ENCODE peak calls at places on chromosomes 7 and 10, in nine cellular contexts. A is CD8-positive, alpha-beta T cell; H is A673; Q is BE2C; U is left ventricle myocardium inferior; T is heart right ventricle; V is IMR-90; N is heart left ventricle; Y is cardiac muscle cell. C is an unnamed sample. For H3K36me3 and H3K27me3, the result is how much of the 10 kb centered on the place peaks cover.

GRCh38 chr7:129295015-129295423 is 70.2 kb downstream of the AHCYL2 start:
- DNase-seq in N (no peak), V (peak), A (no peak), Q (peak), U (no peak), T (no peak), Y (no peak), H (peak), C (no peak)

GRCh38 chr10:28077889-28078288 is 79.0 kb upstream of the ODAD2 start:
- DNase-seq in Y (no peak), N (no peak), U (no peak), V (peak), A (no peak), T (no peak), H (no peak), Q (no peak), C (no peak)

GRCh38 chr10:22252286-22252800 is 34.5 kb upstream of the EBLN1 start:
- DNase-seq in V (no peak), H (peak), Y (peak), A (peak), N (peak), U (peak), Q (peak), T (peak), C (peak)

GRCh38 chr10:100182281-100182680 is 3.5 kb downstream of the ERLIN1 start:
- DNase-seq in A (no peak), N (no peak), H (peak), T (no peak), V (no peak), U (no peak), Y (no peak), Q (no peak), C (no peak)

GRCh38 chr10:7260912-7261700 is 149.7 kb downstream of the SFMBT2 start:
- DNase-seq in A (no peak), Y (no peak), T (no peak), N (no peak), H (no peak), U (no peak), V (peak), Q (no peak), C (no peak)

GRCh38 chr10:28677889-28678686 is 767 bp downstream of the BAMBI start:
- DNase-seq in U (peak), N (no peak), T (peak), V (peak), A (peak), Q (peak), Y (no peak), H (peak), C (peak)

GRCh38 chr7:118858651-118859149 is 634.2 kb downstream of the ANKRD7 start:
- DNase-seq in U (no peak), N (no peak), H (no peak), Y (no peak), Q (no peak), V (no peak), A (no peak), T (no peak), C (peak)

GRCh38 chr10:52250562-52250961 is 63.5 kb upstream of the DKK1 start:
- DNase-seq in N (no peak), Y (no peak), H (no peak), Q (no peak), A (no peak), V (peak), U (no peak), T (no peak), C (no peak)

GRCh38 chr10:5643356-5643755 is 23.0 kb downstream of the ASB13 start:
- DNase-seq in T (no peak), A (no peak), N (no peak), H (no peak), V (no peak), Q (no peak), U (no peak), Y (no peak), C (no peak)
- H3K36me3 ChIP-seq in T (under half), A (under half), N (under half), H (under half), V (under half), Q (under half), U (half or more), Y (under half), C (under half)

DNA sequence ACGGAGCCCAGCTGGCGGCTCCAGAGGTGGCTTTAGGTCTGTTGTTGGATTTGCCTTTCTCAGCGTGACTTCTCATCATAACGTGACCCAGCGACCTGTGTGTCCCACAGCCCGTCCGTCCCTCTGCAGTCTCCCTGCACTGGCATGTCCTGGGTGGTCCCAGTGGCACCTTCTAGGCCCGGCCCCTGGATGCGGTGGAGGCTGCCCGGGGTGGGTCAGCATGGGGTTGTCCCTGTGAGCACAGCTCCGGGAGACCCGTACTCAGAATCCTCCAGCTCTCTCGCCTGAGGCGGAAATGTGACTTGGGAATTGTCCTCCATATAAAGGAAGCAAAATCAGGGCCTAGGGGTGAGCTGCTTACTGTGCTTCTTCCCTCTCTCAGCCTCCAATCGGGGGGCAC is 25.6 kb upstream of the AP5Z1 start:
- DNase-seq in Y (no peak), N (no peak), U (no peak), A (no peak), H (no peak), V (no peak), Q (no peak), T (no peak), C (no peak)
- H3K27me3 ChIP-seq in Y (under half), N (under half), U (under half), A (under half), H (under half), V (under half), Q (under half), T (under half), C (under half)

GRCh38 chr10:13322615-13323148 is 22.8 kb upstream of the PHYH start:
- DNase-seq in V (no peak), T (no peak), Q (no peak), Y (no peak), U (no peak), N (no peak), H (no peak), A (no peak), C (no peak)
- H3K36me3 ChIP-seq in V (under half), T (under half), Q (under half), Y (half or more), U (half or more), N (under half), H (half or more), A (under half), C (half or more)

GRCh38 chr7:152987673-152988072 is 228.1 kb downstream of the ACTR3B start:
- DNase-seq in A (no peak), Y (no peak), Q (no peak), T (no peak), N (no peak), V (peak), H (no peak), U (no peak), C (no peak)

GRCh38 chr7:152989889-152990380 is 230.4 kb downstream of the ACTR3B start:
- DNase-seq in U (no peak), Y (peak), Q (no peak), N (no peak), V (peak), H (peak), A (no peak), T (no peak), C (no peak)

DNA sequence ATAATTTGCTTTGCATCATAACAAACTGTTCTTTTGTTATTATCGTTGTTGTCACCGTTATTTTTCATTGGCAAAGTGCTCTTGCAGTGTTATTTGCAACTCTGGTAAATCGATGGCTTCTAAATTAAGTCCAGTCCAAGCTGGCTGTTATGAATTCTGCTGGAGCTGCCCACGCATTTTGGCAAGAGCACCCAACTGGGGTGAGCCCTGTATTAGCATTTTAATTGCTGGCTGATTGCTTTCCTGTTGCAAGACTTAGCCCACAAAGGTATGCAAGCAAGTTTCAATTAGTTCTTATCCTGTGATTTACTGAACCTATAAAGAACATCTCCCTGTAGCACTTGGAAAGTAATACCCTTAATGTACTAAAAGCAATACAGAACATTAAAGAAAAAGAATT is 226.8 kb downstream of the ACTR3B start:
- DNase-seq in U (no peak), H (no peak), Q (no peak), T (no peak), A (no peak), V (no peak), N (no peak), Y (no peak), C (no peak)
- H3K27me3 ChIP-seq in U (under half), H (under half), Q (under half), T (under half), A (under half), V (under half), N (under half), Y (under half), C (under half)